ENCODE peak calls at places on chromosomes 6 and 20, in six cellular contexts. X, A, Z, W, S and V are unnamed samples.

GRCh38 chr20:25042531-25043498 is 15.1 kb downstream of the ACSS1 start:
- DNase-seq in X (peak; percentile 16), A (no peak), Z (peak; percentile 31), W (no peak), S (no peak), V (no peak)

GRCh38 chr6:86536121-86536520 is 401.2 kb upstream of the HTR1E start:
- DNase-seq in X (no peak), A (no peak), Z (no peak), W (no peak), S (no peak), V (no peak)

GRCh38 chr6:10801224-10801848 is 37.0 kb downstream of the MAK start:
- DNase-seq in X (peak; percentile 47), A (peak; percentile 68), Z (peak; percentile 62), W (peak; percentile 33), S (peak; percentile 37), V (no peak)

GRCh38 chr6:38489951-38490350 is 149.8 kb downstream of the BTBD9 start:
- DNase-seq in X (no peak), A (peak; percentile 51), Z (peak; percentile 33), W (peak; percentile 82), S (no peak), V (no peak)

GRCh38 chr6:81098109-81098814 is 654.2 kb downstream of the TENT5A start:
- DNase-seq in X (no peak), A (no peak), Z (no peak), W (no peak), S (no peak), V (no peak)

GRCh38 chr6:75526502-75527127 is 33.0 kb upstream of the FILIP1 start:
- DNase-seq in X (peak; percentile 35), A (peak; percentile 83), Z (peak; percentile 70), W (peak; percentile 55), S (peak; percentile 28), V (no peak)

GRCh38 chr20:15058836-15059235 is 721.4 kb upstream of the FLRT3 start:
- DNase-seq in X (no peak), A (no peak), Z (no peak), W (peak; percentile 7), S (no peak), V (no peak)

GRCh38 chr20:37986873-37987601 is 46.2 kb downstream of the TTI1 start:
- DNase-seq in X (no peak), A (no peak), Z (peak; percentile 53), W (peak; percentile 46), S (no peak), V (no peak)

GRCh38 chr6:27890351-27891299 is 21.6 kb downstream of the OR2B2 start:
- DNase-seq in X (peak; percentile 65), A (peak; percentile 96), Z (no peak), W (peak; percentile 96), S (peak; percentile 17), V (no peak)

GRCh38 chr20:54013397-54013941 is 56.9 kb downstream of the BCAS1 start:
- DNase-seq in X (no peak), A (no peak), Z (no peak), W (no peak), S (no peak), V (no peak)

GRCh38 chr20:34302312-34302722 is 838 bp downstream of the AHCY start:
- DNase-seq in X (no peak), A (peak; percentile 55), Z (no peak), W (peak; percentile 57), S (peak; percentile 7), V (no peak)

GRCh38 chr20:34389206-34389953 is 26.3 kb downstream of the ITCH start:
- DNase-seq in X (no peak), A (peak; percentile 48), Z (no peak), W (peak; percentile 48), S (no peak), V (no peak)

GRCh38 chr6:61809004-61809595 is 476.9 kb downstream of the KHDRBS2 start:
- DNase-seq in X (no peak), A (peak; percentile 4), Z (no peak), W (no peak), S (no peak), V (no peak)

GRCh38 chr20:24497851-24498250 is 28.4 kb downstream of the SYNDIG1 start:
- DNase-seq in X (no peak), A (peak; percentile 23), Z (no peak), W (peak; percentile 53), S (no peak), V (peak; percentile 54)

GRCh38 chr6:36724514-36725385 is 27.1 kb downstream of the RAB44 start:
- DNase-seq in X (peak; percentile 19), A (peak; percentile 81), Z (peak; percentile 52), W (peak; percentile 52), S (peak; percentile 34), V (no peak)

GRCh38 chr6:137487947-137488735 is 6.1 kb downstream of the OLIG3 start:
- DNase-seq in X (no peak), A (no peak), Z (no peak), W (no peak), S (no peak), V (no peak)

GRCh38 chr20:33317424-33318095 is 34.5 kb downstream of the BPIFB1 start:
- DNase-seq in X (no peak), A (no peak), Z (no peak), W (no peak), S (no peak), V (no peak)

GRCh38 chr6:11918021-11918738 is 93.9 kb upstream of the HIVEP1 start:
- DNase-seq in X (no peak), A (peak; percentile 84), Z (no peak), W (peak; percentile 93), S (no peak), V (peak; percentile 31)

GRCh38 chr6:140256213-140256612 is 881.8 kb upstream of the CITED2 start:
- DNase-seq in X (no peak), A (peak; percentile 18), Z (no peak), W (peak; percentile 86), S (no peak), V (no peak)

GRCh38 chr20:41483553-41483930 is 116.9 kb upstream of the EMILIN3 start:
- DNase-seq in X (no peak), A (peak; percentile 69), Z (no peak), W (peak; percentile 70), S (no peak), V (no peak)

GRCh38 chr6:163971841-163972838 is 557.6 kb downstream of the QKI start:
- DNase-seq in X (no peak), A (no peak), Z (no peak), W (no peak), S (no peak), V (no peak)

GRCh38 chr6:155495011-155495768 is 39.6 kb upstream of the NOX3 start:
- DNase-seq in X (no peak), A (peak; percentile 60), Z (no peak), W (peak; percentile 75), S (no peak), V (no peak)

GRCh38 chr6:169371344-169372144 is 117.9 kb upstream of the THBS2 start:
- DNase-seq in X (no peak), A (peak; percentile 60), Z (no peak), W (peak; percentile 23), S (no peak), V (no peak)

GRCh38 chr20:59000326-59000725 is 6.7 kb downstream of the CTSZ start:
- DNase-seq in X (no peak), A (no peak), Z (no peak), W (no peak), S (no peak), V (no peak)

GRCh38 chr6:14499804-14500203 is 382.2 kb downstream of the CD83 start:
- DNase-seq in X (no peak), A (peak; percentile 88), Z (no peak), W (peak; percentile 91), S (no peak), V (peak; percentile 36)

GRCh38 chr6:131381052-131381451 is 192.0 kb upstream of the ARG1 start:
- DNase-seq in X (no peak), A (no peak), Z (no peak), W (no peak), S (no peak), V (no peak)

GRCh38 chr20:32624687-32625345 is 39.7 kb upstream of the NOL4L start:
- DNase-seq in X (no peak), A (no peak), Z (no peak), W (no peak), S (no peak), V (no peak)

GRCh38 chr20:24949756-24950127 is 673 bp downstream of the CST7 start:
- DNase-seq in X (no peak), A (no peak), Z (no peak), W (no peak), S (no peak), V (no peak)

GRCh38 chr6:128725271-128726233 is 157.4 kb upstream of the LAMA2 start:
- DNase-seq in X (no peak), A (peak; percentile 66), Z (peak; percentile 4), W (peak; percentile 52), S (no peak), V (no peak)

GRCh38 chr6:99780556-99780885 is 173.9 kb downstream of the PRDM13 start:
- DNase-seq in X (no peak), A (no peak), Z (no peak), W (no peak), S (no peak), V (no peak)

GRCh38 chr6:113860165-113860955 is 3.2 kb downstream of the MARCKS start:
- DNase-seq in X (no peak), A (peak; percentile 55), Z (no peak), W (peak; percentile 49), S (no peak), V (no peak)

GRCh38 chr6:116392158-116393032 is 21.6 kb downstream of the DSE start:
- DNase-seq in X (no peak), A (peak; percentile 53), Z (no peak), W (peak; percentile 55), S (no peak), V (no peak)

GRCh38 chr6:168647271-168647670 is 206.3 kb downstream of the SMOC2 start:
- DNase-seq in X (no peak), A (no peak), Z (no peak), W (no peak), S (no peak), V (no peak)

GRCh38 chr6:43790031-43790430 is 20.0 kb downstream of the VEGFA start:
- DNase-seq in X (no peak), A (no peak), Z (no peak), W (no peak), S (no peak), V (no peak)